ENCODE peak calls at places on chromosomes 1 and 21, in five cellular contexts. Q is fibroblast of lung, I is choroid plexus epithelial cell, W is cardiac muscle cell, R is fibroblast of mammary gland. X is an unnamed sample.

GRCh38 chr1:97826820-97827219 is 94.0 kb downstream of the DPYD start:
- DNase-seq in R (no peak), I (no peak), W (no peak), Q (no peak), X (no peak)

GRCh38 chr1:4603317-4604110 is 50.9 kb upstream of the AJAP1 start:
- DNase-seq in I (no peak), W (no peak), R (no peak), Q (no peak), X (no peak)

GRCh38 chr1:17119076-17119743 is at the start of gene PADI2:
- DNase-seq in I (peak; percentile 40), Q (peak; percentile 47), R (peak; percentile 19), W (peak; percentile 81), X (no peak)

GRCh38 chr1:173554089-173554488 is 48.8 kb downstream of the SLC9C2 start:
- DNase-seq in R (no peak), W (no peak), Q (no peak), I (no peak), X (no peak)

GRCh38 chr1:2003564-2004131 is at the start of gene CFAP74:
- DNase-seq in I (peak; percentile 60), Q (peak; percentile 54), W (peak; percentile 92), R (peak; percentile 27), X (no peak)

GRCh38 chr1:64497484-64497883 is 27.6 kb downstream of the CACHD1 start:
- DNase-seq in R (peak; percentile 46), I (peak; percentile 23), Q (peak; percentile 45), W (no peak), X (no peak)

GRCh38 chr1:1090424-1091343 is 16.6 kb upstream of the RNF223 start:
- DNase-seq in R (no peak), Q (no peak), I (no peak), W (no peak), X (no peak)

GRCh38 chr1:3465935-3466321 is 11.5 kb downstream of the ARHGEF16 start:
- DNase-seq in R (no peak), I (no peak), Q (no peak), W (no peak), X (no peak)

GRCh38 chr1:118871510-118872240 is 116.5 kb downstream of the TBX15 start:
- DNase-seq in Q (no peak), R (no peak), W (no peak), I (no peak), X (no peak)

GRCh38 chr1:43729816-43730463 is 22.6 kb downstream of the ST3GAL3 start:
- DNase-seq in I (no peak), Q (peak; percentile 52), R (peak; percentile 18), W (no peak), X (no peak)

GRCh38 chr1:100960098-100960497 is 64.2 kb downstream of the SLC30A7 start:
- DNase-seq in I (no peak), Q (no peak), R (no peak), W (no peak), X (no peak)

GRCh38 chr1:92398519-92398918 is 88.2 kb downstream of the GFI1 start:
- DNase-seq in I (no peak), W (no peak), R (no peak), Q (no peak), X (no peak)

GRCh38 chr1:235295902-235296350 is 32.1 kb downstream of the ARID4B start:
- DNase-seq in I (peak; percentile 96), Q (peak; percentile 68), R (peak; percentile 78), W (no peak), X (no peak)

GRCh38 chr1:2230781-2231666 is 2.9 kb downstream of the SKI start:
- DNase-seq in W (no peak), Q (no peak), R (peak; percentile 39), I (no peak), X (no peak)

GRCh38 chr1:233790662-233791371 is 113.7 kb upstream of the SLC35F3 start:
- DNase-seq in I (peak; percentile 77), Q (peak; percentile 56), R (peak; percentile 64), W (peak; percentile 73), X (peak; percentile 13)

GRCh38 chr1:40818264-40818961 is 34.8 kb downstream of the KCNQ4 start:
- DNase-seq in I (peak; percentile 19), Q (peak; percentile 18), W (peak; percentile 69), R (peak; percentile 7), X (no peak)

GRCh38 chr1:224245188-224245587 is 62.1 kb downstream of the DEGS1 start:
- DNase-seq in W (no peak), R (peak; percentile 17), Q (peak; percentile 20), I (peak; percentile 63), X (no peak)

GRCh38 chr1:196599324-196599723 is 8.9 kb downstream of the KCNT2 start:
- DNase-seq in Q (no peak), I (no peak), R (no peak), W (no peak), X (no peak)

GRCh38 chr1:4001461-4001860 is 101.4 kb upstream of the C1orf174 start:
- DNase-seq in I (no peak), Q (no peak), W (no peak), R (no peak), X (no peak)

GRCh38 chr1:40626383-40626770 is 39.1 kb downstream of the RIMS3 start:
- DNase-seq in W (no peak), I (no peak), Q (no peak), R (no peak), X (no peak)

GRCh38 chr1:229781453-229781852 is 155.4 kb downstream of the URB2 start:
- DNase-seq in I (no peak), Q (no peak), W (no peak), R (no peak), X (no peak)

GRCh38 chr1:194361374-194362131 is 1175.1 kb upstream of the B3GALT2 start:
- DNase-seq in R (no peak), Q (no peak), W (peak; percentile 40), I (no peak), X (no peak)

GRCh38 chr1:75174031-75174760 is 40.0 kb downstream of the LHX8 start:
- DNase-seq in I (no peak), R (no peak), Q (no peak), W (no peak), X (no peak)

GRCh38 chr1:185287451-185287850 is 29.6 kb downstream of the IVNS1ABP start:
- DNase-seq in Q (no peak), I (no peak), W (no peak), R (no peak), X (no peak)

GRCh38 chr1:85559890-85560289 is 20.7 kb upstream of the CCN1 start:
- DNase-seq in W (no peak), I (no peak), Q (no peak), R (no peak), X (no peak)

GRCh38 chr21:32807717-32808380 is 36.3 kb upstream of the PAXBP1 start:
- DNase-seq in I (peak; percentile 24), Q (peak; percentile 83), R (peak; percentile 80), W (no peak), X (peak; percentile 96)

GRCh38 chr1:9652379-9653194 is 1.1 kb downstream of the PIK3CD start:
- DNase-seq in I (peak; percentile 31), Q (no peak), R (no peak), W (no peak), X (no peak)

GRCh38 chr1:29650476-29650875 is 414.2 kb downstream of the PTPRU start:
- DNase-seq in R (no peak), I (no peak), W (no peak), Q (no peak), X (no peak)
- H3K4me3 ChIP-seq in R (no peak overlapping the region), I (no peak overlapping the region), W (no peak overlapping the region), Q (no peak overlapping the region), X (no peak overlapping the region)

GRCh38 chr1:155208406-155208655 is 164 bp upstream of the MTX1 start:
- DNase-seq in R (no peak), W (no peak), I (no peak), Q (no peak), X (no peak)

GRCh38 chr1:155209373-155209721 is 852 bp downstream of the MTX1 start:
- DNase-seq in R (no peak), Q (no peak), W (no peak), I (no peak), X (no peak)

GRCh38 chr1:155207578-155208405 is at the start of gene THBS3:
- DNase-seq in R (no peak), I (peak; percentile 32), Q (peak; percentile 57), W (no peak), X (no peak)

GRCh38 chr1:155210304-155210703 is 1.8 kb downstream of the MTX1 start:
- DNase-seq in R (no peak), Q (no peak), W (no peak), I (no peak), X (no peak)

GRCh38 chr1:155208656-155209372 is at the start of gene MTX1:
- DNase-seq in I (peak; percentile 89), W (peak; percentile 93), Q (peak; percentile 81), R (peak; percentile 69), X (no peak)
- TF ChIP-seq CTCF in I (no peak), W (no peak), Q (no peak), R (no peak), X (no peak)

DNA sequence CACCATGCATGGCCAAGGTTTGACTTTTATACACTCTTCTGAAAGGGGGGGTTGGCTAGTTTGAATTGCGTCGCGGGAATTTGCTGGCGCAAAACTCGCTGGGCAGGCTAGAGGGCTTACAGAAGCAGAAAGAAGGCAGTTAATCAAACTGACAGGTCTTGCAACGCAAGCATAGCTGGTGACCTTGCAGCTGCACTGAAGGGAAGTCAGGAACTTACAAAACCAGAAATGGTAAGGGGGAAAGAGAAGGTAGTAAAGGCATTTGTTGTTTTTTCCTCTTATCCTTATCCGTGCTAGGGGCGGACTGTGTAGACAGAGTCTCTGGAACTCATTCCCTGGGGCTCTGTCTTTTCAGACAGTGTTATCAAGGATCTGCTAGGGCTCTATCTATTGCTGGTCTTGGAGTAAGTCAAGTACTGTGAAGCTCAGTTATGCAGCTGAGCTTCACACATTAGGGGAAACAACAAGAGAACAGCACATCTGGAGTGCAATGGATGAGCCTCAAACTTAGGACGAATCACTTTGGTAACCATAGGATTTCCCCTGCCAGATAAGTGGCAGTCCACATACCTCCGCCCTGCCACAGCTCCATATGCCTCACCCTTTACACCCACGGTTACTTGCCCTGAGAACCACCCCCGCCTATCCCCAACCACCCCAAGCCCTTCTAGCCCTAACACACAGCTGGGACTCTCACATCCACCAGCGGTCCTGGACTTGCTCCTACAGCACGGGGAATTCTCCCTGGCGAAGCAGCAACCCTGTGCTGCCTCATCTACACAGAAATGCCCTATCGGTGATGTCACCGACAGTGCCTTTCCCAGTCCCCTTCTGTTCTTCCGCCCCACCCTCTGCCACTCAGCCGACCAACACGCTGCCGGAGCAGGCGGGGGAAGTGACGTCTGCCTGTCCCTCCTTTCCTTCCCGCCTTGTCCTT is 251.4 kb downstream of the FAM72C start:
- DNase-seq in Q (no peak), I (no peak), R (peak; percentile 30), W (no peak), X (no peak)
- H3K4me3 ChIP-seq in Q (no peak overlapping the region), I (no peak overlapping the region), R (no peak overlapping the region), W (no peak overlapping the region), X (no peak overlapping the region)

GRCh38 chr1:209900734-209901133 is 37.3 kb upstream of the SYT14 start:
- DNase-seq in Q (peak; percentile 95), R (peak; percentile 79), W (no peak), I (no peak), X (no peak)

GRCh38 chr1:209895709-209896108 is 42.3 kb upstream of the SYT14 start:
- DNase-seq in I (peak; percentile 62), W (no peak), Q (peak; percentile 95), R (peak; percentile 72), X (peak; percentile 84)

GRCh38 chr1:209896346-209896745 is 41.7 kb upstream of the SYT14 start:
- DNase-seq in I (no peak), W (no peak), R (no peak), Q (peak; percentile 74), X (no peak)

DNA sequence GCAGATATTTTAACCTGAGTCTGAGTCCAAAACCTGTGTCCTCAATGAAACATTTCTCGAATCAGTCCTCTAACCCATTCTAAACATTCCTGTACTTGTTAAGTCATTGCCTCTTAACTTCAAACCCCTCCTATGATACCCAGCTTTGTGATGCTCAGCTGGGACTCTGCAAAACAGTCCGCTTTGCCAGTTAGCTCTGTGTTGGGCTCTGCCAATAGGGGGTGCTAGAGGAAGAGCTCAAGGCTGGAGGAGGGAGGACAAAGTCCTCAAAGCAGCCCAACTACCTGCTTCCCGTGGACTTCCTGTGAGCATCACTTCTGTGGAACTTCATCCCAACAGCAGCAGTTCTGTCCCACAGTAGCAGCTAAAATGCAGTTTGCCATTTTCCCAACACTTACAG is 38.1 kb upstream of the SYT14 start:
- DNase-seq in W (no peak), Q (peak; percentile 11), I (no peak), R (no peak), X (no peak)
- TF ChIP-seq CTCF in W (peak; percentile 31), Q (no peak), I (peak; percentile 45), R (peak; percentile 47), X (peak; percentile 61)